ENCODE peak calls at places on chromosomes 12 and 14, in four cellular contexts. B, L, O and A are unnamed samples.

GRCh38 chr12:109827566-109828550 is 5.3 kb downstream of the TRPV4 start:
- DNase-seq in B (no peak), O (no peak), L (no peak), A (no peak)

GRCh38 chr12:92602476-92602875 is 100.3 kb upstream of the PLEKHG7 start:
- DNase-seq in L (no peak), O (no peak), B (no peak), A (no peak)

GRCh38 chr14:95759952-95760351 is 46.0 kb upstream of the TCL1A start:
- DNase-seq in B (no peak), O (no peak), L (no peak), A (no peak)

GRCh38 chr14:37172024-37172869 is at the start of gene SLC25A21:
- DNase-seq in O (peak), B (peak), L (peak), A (peak)

GRCh38 chr12:131829351-131829794 is 1.2 kb downstream of the MMP17 start:
- DNase-seq in L (no peak), B (peak), O (no peak), A (peak)

GRCh38 chr12:56087220-56087619 is 7.3 kb downstream of the ERBB3 start:
- DNase-seq in L (no peak), O (peak), B (no peak), A (no peak)

GRCh38 chr14:65414961-65415589 is 2.5 kb downstream of the FUT8 start:
- DNase-seq in L (no peak), O (peak), B (peak), A (peak)

GRCh38 chr12:64010069-64010686 is 165.7 kb downstream of the SRGAP1 start:
- DNase-seq in O (no peak), B (no peak), L (no peak), A (no peak)